ENCODE peak calls at places on chromosomes 7 and 10, in ten cellular contexts. L is head of caudate nucleus; Y is T47D; R is GM10248; S is effector CD4-positive, alpha-beta T cell; W is SJSA1; E is myocyte; M is kidney glomerular epithelial cell; D is left cardiac atrium; N is naive B cell. U is an unnamed sample.
A peak's percentile ranks its signal among the peaks of the same experiment; 100 is the strongest.

GRCh38 chr7:155769701-155770100 is 42.6 kb downstream of the SHH start:
- DNase-seq in Y (no peak), R (no peak), L (peak; percentile 34), D (no peak), W (no peak), E (peak; percentile 98), N (no peak), S (no peak), M (peak; percentile 92), U (no peak)

GRCh38 chr7:114879554-114879953 is 42.3 kb upstream of the MDFIC start:
- DNase-seq in R (no peak), E (peak; percentile 24), S (no peak), W (no peak), L (no peak), D (no peak), Y (no peak), N (no peak), M (no peak), U (no peak)

GRCh38 chr7:96973986-96974385 is 31.4 kb upstream of the DLX6 start:
- DNase-seq in M (no peak), N (no peak), D (no peak), S (no peak), R (no peak), W (peak; percentile 67), L (no peak), Y (no peak), E (peak; percentile 37), U (no peak)

GRCh38 chr7:105911961-105912575 is 35.7 kb upstream of the ATXN7L1 start:
- DNase-seq in D (no peak), Y (no peak), L (no peak), N (no peak), S (no peak), E (no peak), W (no peak), M (no peak), R (no peak), U (no peak)

GRCh38 chr7:25852249-25852994 is 299.6 kb upstream of the NFE2L3 start:
- DNase-seq in S (no peak), L (no peak), D (no peak), E (no peak), Y (no peak), W (no peak), R (no peak), N (no peak), M (no peak), U (no peak)

GRCh38 chr10:111392910-111393309 is 316.1 kb downstream of the ADRA2A start:
- DNase-seq in E (no peak), R (no peak), W (no peak), N (no peak), Y (no peak), D (no peak), L (no peak), S (no peak), M (no peak), U (no peak)

GRCh38 chr7:132577206-132578049 is 1.2 kb upstream of the PLXNA4 start:
- DNase-seq in L (peak; percentile 75), R (no peak), E (peak; percentile 43), Y (no peak), D (peak; percentile 83), W (no peak), N (no peak), S (no peak), M (peak; percentile 20), U (no peak)

GRCh38 chr7:2687338-2687869 is 598 bp upstream of the AMZ1 start:
- DNase-seq in M (peak; percentile 95), L (no peak), N (no peak), S (no peak), Y (no peak), R (no peak), E (peak; percentile 50), W (peak; percentile 55), D (no peak), U (no peak)

GRCh38 chr7:24975172-24975571 is 4.8 kb downstream of the OSBPL3 start:
- DNase-seq in L (no peak), D (no peak), R (no peak), N (no peak), W (no peak), S (no peak), M (no peak), Y (no peak), E (no peak), U (no peak)

GRCh38 chr10:93274419-93274818 is 200.7 kb downstream of the CYP26A1 start:
- DNase-seq in N (no peak), S (no peak), R (no peak), E (no peak), Y (no peak), L (no peak), M (no peak), D (no peak), W (no peak), U (no peak)

GRCh38 chr7:131897016-131897789 is 340.8 kb upstream of the PODXL start:
- DNase-seq in L (no peak), E (no peak), D (no peak), N (no peak), M (peak; percentile 31), Y (no peak), R (no peak), S (no peak), W (peak; percentile 80), U (no peak)

GRCh38 chr7:88169717-88170320 is 50.0 kb downstream of the SRI start:
- DNase-seq in S (no peak), M (peak; percentile 18), R (peak; percentile 7), E (peak; percentile 46), N (no peak), L (no peak), D (no peak), W (peak; percentile 6), Y (peak; percentile 1), U (peak; percentile 59)

GRCh38 chr10:112698774-112699173 is 251.3 kb upstream of the TCF7L2 start:
- DNase-seq in Y (no peak), S (no peak), M (no peak), D (no peak), R (no peak), E (peak; percentile 7), W (no peak), N (no peak), L (no peak), U (no peak)

GRCh38 chr7:55493416-55493815 is 78.9 kb downstream of the VOPP1 start:
- DNase-seq in Y (no peak), L (no peak), R (no peak), E (no peak), S (no peak), M (no peak), W (no peak), N (no peak), D (no peak), U (no peak)

GRCh38 chr7:13920053-13920697 is 69.3 kb downstream of the ETV1 start:
- DNase-seq in S (no peak), M (peak; percentile 95), Y (peak; percentile 68), L (no peak), E (peak; percentile 97), W (peak; percentile 92), R (no peak), D (no peak), N (no peak), U (no peak)

GRCh38 chr7:24942226-24942625 is 37.8 kb downstream of the OSBPL3 start:
- DNase-seq in W (no peak), N (no peak), R (no peak), M (no peak), Y (no peak), L (no peak), E (no peak), D (no peak), S (no peak), U (no peak)

GRCh38 chr10:52314007-52314821 is at the start of gene DKK1:
- DNase-seq in N (peak; percentile 38), M (peak; percentile 60), R (peak; percentile 29), Y (no peak), S (no peak), D (peak; percentile 42), E (peak; percentile 86), W (peak; percentile 91), L (peak; percentile 29), U (no peak)

GRCh38 chr10:5547684-5547933 is 22.8 kb downstream of the CALML3 start:
- DNase-seq in N (no peak), S (no peak), R (no peak), D (peak; percentile 21), W (no peak), L (no peak), E (no peak), M (no peak), Y (no peak), U (no peak)

GRCh38 chr7:73702665-73703064 is 16.8 kb downstream of the STX1A start:
- DNase-seq in L (no peak), N (no peak), R (no peak), W (no peak), M (no peak), D (no peak), E (no peak), S (no peak), Y (no peak), U (no peak)

GRCh38 chr7:122262246-122262645 is 42.3 kb downstream of the FEZF1 start:
- DNase-seq in W (no peak), S (no peak), Y (no peak), R (no peak), M (no peak), D (no peak), E (no peak), N (no peak), L (no peak), U (no peak)

GRCh38 chr7:20991544-20991943 is 204.9 kb upstream of the SP8 start:
- DNase-seq in M (peak; percentile 3), D (no peak), N (no peak), Y (no peak), W (no peak), R (no peak), L (no peak), S (no peak), E (no peak), U (no peak)

GRCh38 chr10:110076559-110077318 is 69.0 kb downstream of the ADD3 start:
- DNase-seq in M (peak; percentile 26), E (peak; percentile 63), D (peak; percentile 49), S (no peak), Y (no peak), R (no peak), L (no peak), N (no peak), W (peak; percentile 71), U (peak; percentile 72)

U was measured in NAMALWA.